ENCODE peak calls at places on chromosome 9, in six cellular contexts. One of them, this sample, is unnamed.

GRCh38 chr9:38622083-38622674 is 1.8 kb upstream of the ANKRD18A start:
- DNase-seq in HepG2: peak
- DNase-seq in GM12891: no peak
- DNase-seq in GM12878: no peak
- DNase-seq in H1: no peak
- DNase-seq in K562: no peak
- DNase-seq in this sample: no peak

GRCh38 chr9:88989961-88990570 is 1.2 kb upstream of the S1PR3 start:
- DNase-seq in K562: no peak
- DNase-seq in HepG2: no peak
- DNase-seq in GM12878: no peak
- DNase-seq in H1: no peak
- DNase-seq in GM12891: no peak
- DNase-seq in this sample: no peak

GRCh38 chr9:89000973-89001916 is 10.0 kb downstream of the S1PR3 start:
- DNase-seq in GM12891: peak
- DNase-seq in H1: peak
- DNase-seq in GM12878: no peak
- DNase-seq in HepG2: peak
- DNase-seq in K562: peak
- DNase-seq in this sample: peak

GRCh38 chr9:96344458-96345180 is 38.9 kb downstream of the SLC35D2 start:
- DNase-seq in HepG2: peak
- DNase-seq in GM12878: no peak
- DNase-seq in GM12891: no peak
- DNase-seq in K562: peak
- DNase-seq in H1: no peak
- DNase-seq in this sample: no peak

GRCh38 chr9:128823362-128823902 is 5.1 kb downstream of the ENDOG start:
- DNase-seq in K562: no peak
- DNase-seq in GM12878: no peak
- DNase-seq in H1: no peak
- DNase-seq in HepG2: no peak
- DNase-seq in GM12891: no peak
- DNase-seq in this sample: no peak

GRCh38 chr9:83656032-83656680 is 33.2 kb downstream of the IDNK start:
- DNase-seq in GM12878: peak
- DNase-seq in H1: no peak
- DNase-seq in GM12891: no peak
- DNase-seq in HepG2: no peak
- DNase-seq in K562: no peak
- DNase-seq in this sample: no peak

GRCh38 chr9:25427290-25427689 is 251.0 kb downstream of the TUSC1 start:
- DNase-seq in GM12891: no peak
- DNase-seq in HepG2: no peak
- DNase-seq in GM12878: no peak
- DNase-seq in K562: no peak
- DNase-seq in H1: no peak
- DNase-seq in this sample: no peak

GRCh38 chr9:114174876-114175771 is 19.8 kb downstream of the COL27A1 start:
- DNase-seq in H1: no peak
- DNase-seq in GM12891: no peak
- DNase-seq in GM12878: no peak
- DNase-seq in K562: no peak
- DNase-seq in HepG2: peak
- DNase-seq in this sample: no peak

GRCh38 chr9:69097053-69097452 is 61.5 kb downstream of the FXN start:
- DNase-seq in GM12891: no peak
- DNase-seq in K562: no peak
- DNase-seq in H1: no peak
- DNase-seq in GM12878: no peak
- DNase-seq in HepG2: no peak
- DNase-seq in this sample: no peak

GRCh38 chr9:98255064-98255577 is 328 bp downstream of the TBC1D2 start:
- DNase-seq in GM12878: no peak
- DNase-seq in HepG2: no peak
- DNase-seq in K562: no peak
- DNase-seq in H1: no peak
- DNase-seq in GM12891: no peak
- DNase-seq in this sample: no peak

GRCh38 chr9:37992924-37993349 is 76.1 kb downstream of the SHB start:
- DNase-seq in H1: no peak
- DNase-seq in GM12878: no peak
- DNase-seq in K562: peak
- DNase-seq in GM12891: no peak
- DNase-seq in HepG2: no peak
- DNase-seq in this sample: no peak

GRCh38 chr9:87678650-87679355 is 47.1 kb upstream of the CTSL start:
- DNase-seq in K562: peak
- DNase-seq in GM12891: peak
- DNase-seq in H1: no peak
- DNase-seq in GM12878: no peak
- DNase-seq in HepG2: peak
- DNase-seq in this sample: no peak

GRCh38 chr9:4305065-4305481 is 5.2 kb upstream of the GLIS3 start:
- DNase-seq in GM12878: no peak
- DNase-seq in K562: no peak
- DNase-seq in H1: no peak
- DNase-seq in GM12891: no peak
- DNase-seq in HepG2: peak
- DNase-seq in this sample: no peak

GRCh38 chr9:92983984-92984589 is 36.8 kb downstream of the FGD3 start:
- DNase-seq in H1: no peak
- DNase-seq in GM12878: no peak
- DNase-seq in K562: no peak
- DNase-seq in HepG2: no peak
- DNase-seq in GM12891: no peak
- DNase-seq in this sample: no peak

GRCh38 chr9:93681316-93682154 is 105.2 kb downstream of the PHF2 start:
- DNase-seq in GM12891: no peak
- DNase-seq in K562: no peak
- DNase-seq in HepG2: peak
- DNase-seq in H1: no peak
- DNase-seq in GM12878: no peak
- DNase-seq in this sample: peak

GRCh38 chr9:106632621-106633020 is 230.3 kb upstream of the ZNF462 start:
- DNase-seq in K562: no peak
- DNase-seq in H1: no peak
- DNase-seq in GM12891: no peak
- DNase-seq in GM12878: no peak
- DNase-seq in HepG2: no peak
- DNase-seq in this sample: no peak

GRCh38 chr9:133477992-133478850 is 678 bp downstream of the SLC2A6 start:
- DNase-seq in GM12891: peak
- DNase-seq in GM12878: no peak
- DNase-seq in H1: no peak
- DNase-seq in HepG2: peak
- DNase-seq in K562: peak
- DNase-seq in this sample: no peak

GRCh38 chr9:110912701-110913291 is 125.5 kb downstream of the LPAR1 start:
- DNase-seq in GM12891: no peak
- DNase-seq in K562: no peak
- DNase-seq in H1: no peak
- DNase-seq in HepG2: no peak
- DNase-seq in GM12878: no peak
- DNase-seq in this sample: no peak

GRCh38 chr9:749712-750111 is 91.8 kb upstream of the DMRT1 start:
- DNase-seq in HepG2: no peak
- DNase-seq in GM12878: no peak
- DNase-seq in K562: no peak
- DNase-seq in GM12891: no peak
- DNase-seq in H1: no peak
- DNase-seq in this sample: no peak

GRCh38 chr9:38263534-38263933 is 129.0 kb upstream of the ALDH1B1 start:
- DNase-seq in K562: no peak
- DNase-seq in HepG2: peak
- DNase-seq in GM12891: no peak
- DNase-seq in H1: no peak
- DNase-seq in GM12878: no peak
- DNase-seq in this sample: no peak

GRCh38 chr9:96522371-96522770 is 72.4 kb downstream of the HABP4 start:
- DNase-seq in K562: no peak
- DNase-seq in GM12878: no peak
- DNase-seq in HepG2: peak
- DNase-seq in GM12891: no peak
- DNase-seq in H1: no peak
- DNase-seq in this sample: no peak

GRCh38 chr9:24036459-24036858 is 210.4 kb upstream of the ELAVL2 start:
- DNase-seq in GM12878: no peak
- DNase-seq in K562: no peak
- DNase-seq in HepG2: no peak
- DNase-seq in GM12891: no peak
- DNase-seq in H1: no peak
- DNase-seq in this sample: no peak

GRCh38 chr9:89522261-89522978 is 24.5 kb upstream of the SEMA4D start:
- DNase-seq in HepG2: no peak
- DNase-seq in GM12878: peak
- DNase-seq in H1: no peak
- DNase-seq in GM12891: peak
- DNase-seq in K562: no peak
- DNase-seq in this sample: no peak

GRCh38 chr9:22044583-22044982 is 35.5 kb upstream of the CDKN2B start:
- DNase-seq in H1: no peak
- DNase-seq in K562: no peak
- DNase-seq in GM12878: no peak
- DNase-seq in HepG2: no peak
- DNase-seq in GM12891: no peak
- DNase-seq in this sample: no peak

GRCh38 chr9:90775657-90776056 is 26.0 kb upstream of the SYK start:
- DNase-seq in K562: no peak
- DNase-seq in GM12878: no peak
- DNase-seq in H1: no peak
- DNase-seq in GM12891: no peak
- DNase-seq in HepG2: no peak
- DNase-seq in this sample: no peak

GRCh38 chr9:126722252-126722921 is 82.5 kb upstream of the ZBTB43 start:
- DNase-seq in HepG2: no peak
- DNase-seq in K562: peak
- DNase-seq in H1: peak
- DNase-seq in GM12891: peak
- DNase-seq in GM12878: peak
- DNase-seq in this sample: peak
- TF ChIP-seq POLR2AphosphoS5 in HepG2: no peak
- TF ChIP-seq POLR2AphosphoS5 in K562: no peak
- TF ChIP-seq POLR2AphosphoS5 in H1: no peak
- TF ChIP-seq POLR2AphosphoS5 in GM12891: no peak
- TF ChIP-seq POLR2AphosphoS5 in GM12878: no peak
- TF ChIP-seq POLR2AphosphoS5 in this sample: no peak

DNA sequence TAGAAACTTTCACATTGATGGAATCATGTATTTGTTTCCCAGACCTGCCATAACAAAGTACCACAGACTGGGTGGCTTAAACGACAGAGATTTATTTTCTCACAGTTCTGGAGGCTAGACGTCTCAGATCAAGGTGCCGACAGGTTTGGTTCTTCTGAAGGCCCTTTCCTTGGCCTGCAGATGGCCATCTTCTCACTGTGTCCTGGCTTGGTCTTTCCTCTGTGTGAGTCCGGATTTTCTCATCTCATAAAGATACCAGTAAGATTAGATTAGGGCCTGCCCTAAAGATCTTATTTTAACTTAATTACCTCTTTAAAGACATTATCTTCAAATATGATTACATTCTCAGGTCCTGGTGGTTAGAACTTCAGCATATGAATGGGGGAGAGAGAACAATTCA is 5.8 kb downstream of the USP20 start:
- DNase-seq in GM12891: no peak
- DNase-seq in GM12878: no peak
- DNase-seq in K562: no peak
- DNase-seq in HepG2: no peak
- DNase-seq in H1: no peak
- DNase-seq in this sample: no peak
- TF ChIP-seq TAF1 in GM12891: no peak
- TF ChIP-seq TAF1 in GM12878: no peak
- TF ChIP-seq TAF1 in K562: no peak
- TF ChIP-seq TAF1 in HepG2: no peak
- TF ChIP-seq TAF1 in H1: no peak
- TF ChIP-seq TAF1 in this sample: no peak

DNA sequence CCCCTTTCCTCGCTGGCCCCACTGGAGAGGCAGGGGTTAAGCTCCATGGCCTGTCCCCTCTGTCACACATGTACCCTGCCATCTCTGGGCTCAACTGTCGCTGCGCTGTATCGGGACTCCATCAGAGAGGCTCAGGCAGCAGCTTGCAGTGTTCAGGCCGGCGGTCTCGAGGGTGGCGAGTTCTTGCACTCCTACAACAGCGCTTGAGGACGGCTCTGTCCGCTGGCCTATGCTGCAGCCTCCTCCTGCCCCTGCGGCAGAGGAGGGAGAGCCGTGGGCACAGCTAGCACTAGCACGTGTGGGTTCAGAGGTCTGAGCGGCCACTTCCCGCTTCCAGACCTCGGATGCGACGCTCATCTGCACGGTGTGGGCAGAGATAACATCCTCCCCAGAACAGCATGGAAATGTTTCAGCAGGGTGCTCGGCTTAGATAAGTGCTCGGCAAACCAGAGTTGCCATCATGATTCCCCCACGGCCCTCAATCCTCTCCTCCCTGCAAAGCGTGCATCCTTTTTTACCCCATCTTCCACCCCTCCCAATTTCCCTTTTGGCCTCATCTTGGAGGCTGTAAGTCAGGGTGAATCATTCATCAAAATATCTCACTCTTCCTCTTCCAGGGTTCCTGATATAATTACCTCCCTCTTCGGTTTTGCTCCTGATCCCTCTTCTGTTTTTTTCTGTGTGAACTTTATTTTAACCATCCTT is 41.9 kb upstream of the FUBP3 start:
- DNase-seq in GM12878: no peak
- DNase-seq in HepG2: no peak
- DNase-seq in GM12891: no peak
- DNase-seq in K562: peak
- DNase-seq in H1: no peak
- DNase-seq in this sample: no peak
- TF ChIP-seq POLR2A in GM12878: no peak
- TF ChIP-seq POLR2A in HepG2: no peak
- TF ChIP-seq POLR2A in GM12891: no peak
- TF ChIP-seq POLR2A in K562: no peak
- TF ChIP-seq POLR2A in H1: no peak
- TF ChIP-seq POLR2A in this sample: no peak

GRCh38 chr9:136799079-136799853 is 3.1 kb downstream of the CCDC183 start:
- DNase-seq in HepG2: peak
- DNase-seq in GM12891: no peak
- DNase-seq in K562: no peak
- DNase-seq in GM12878: no peak
- DNase-seq in H1: no peak
- DNase-seq in this sample: no peak
- TF ChIP-seq POLR2AphosphoS5 in HepG2: peak
- TF ChIP-seq POLR2AphosphoS5 in GM12891: no peak
- TF ChIP-seq POLR2AphosphoS5 in K562: no peak
- TF ChIP-seq POLR2AphosphoS5 in GM12878: no peak
- TF ChIP-seq POLR2AphosphoS5 in H1: no peak
- TF ChIP-seq POLR2AphosphoS5 in this sample: no peak